ENCODE peak calls at places on chromosome 20, in four cellular contexts. L is transverse colon, W is endothelial cell of umbilical vein, A is body of pancreas. F is an unnamed sample.

GRCh38 chr20:31720486-31721407 is 1.9 kb downstream of the BCL2L1 start:
- DNase-seq in L (peak), W (peak), A (peak), F (no peak)

GRCh38 chr20:40563296-40563950 is 125.6 kb downstream of the MAFB start:
- DNase-seq in L (peak), W (peak), A (no peak), F (peak)

GRCh38 chr20:58453391-58453790 is 61.8 kb downstream of the APCDD1L start:
- DNase-seq in L (no peak), W (no peak), A (no peak), F (no peak)

GRCh38 chr20:51387125-51387865 is 155.2 kb downstream of the NFATC2 start:
- DNase-seq in L (no peak), W (peak), A (no peak), F (no peak)

GRCh38 chr20:50248104-50248631 is 57.5 kb downstream of the CEBPB start:
- DNase-seq in L (no peak), W (no peak), A (no peak), F (peak)

GRCh38 chr20:51687071-51687470 is 81.1 kb downstream of the ATP9A start:
- DNase-seq in L (no peak), W (no peak), A (no peak), F (peak)

GRCh38 chr20:19256085-19256484 is 43.6 kb downstream of the SLC24A3 start:
- DNase-seq in L (no peak), W (no peak), A (peak), F (no peak)

GRCh38 chr20:856361-856775 is 22.9 kb downstream of the FAM110A start:
- DNase-seq in L (no peak), W (no peak), A (peak), F (peak)

GRCh38 chr20:25632940-25633790 is 9.4 kb upstream of the NANP start:
- DNase-seq in L (no peak), W (peak), A (no peak), F (no peak)

GRCh38 chr20:12966468-12967085 is 42.2 kb upstream of the SPTLC3 start:
- DNase-seq in L (no peak), W (peak), A (no peak), F (peak)

GRCh38 chr20:41138527-41139226 is 1.3 kb downstream of the PLCG1 start:
- DNase-seq in L (peak), W (peak), A (peak), F (no peak)

GRCh38 chr20:63836335-63837133 is 5.5 kb upstream of the ZBTB46 start:
- DNase-seq in L (no peak), W (no peak), A (no peak), F (no peak)

GRCh38 chr20:6819599-6819998 is 52.1 kb downstream of the BMP2 start:
- DNase-seq in L (peak), W (peak), A (peak), F (no peak)

GRCh38 chr20:38109025-38109541 is 56.0 kb downstream of the TGM2 start:
- DNase-seq in L (peak), W (no peak), A (peak), F (no peak)

GRCh38 chr20:25196701-25197120 is 1.2 kb downstream of the ENTPD6 start:
- DNase-seq in L (no peak), W (no peak), A (peak), F (no peak)

GRCh38 chr20:37681384-37681977 is 12.3 kb upstream of the CTNNBL1 start:
- DNase-seq in L (no peak), W (no peak), A (no peak), F (no peak)

GRCh38 chr20:22106308-22106938 is 401.0 kb downstream of the PAX1 start:
- DNase-seq in L (no peak), W (no peak), A (no peak), F (peak)

GRCh38 chr20:57420571-57421257 is 29.5 kb downstream of the RBM38 start:
- DNase-seq in L (no peak), W (no peak), A (no peak), F (no peak)

GRCh38 chr20:49247792-49248191 is 28.6 kb downstream of the DDX27 start:
- DNase-seq in L (no peak), W (peak), A (no peak), F (no peak)

GRCh38 chr20:25341716-25342680 is 48.6 kb downstream of the ABHD12 start:
- DNase-seq in L (no peak), W (no peak), A (no peak), F (no peak)

GRCh38 chr20:63553251-63553932 is 567 bp upstream of the FNDC11 start:
- DNase-seq in L (peak), W (peak), A (peak), F (peak)

GRCh38 chr20:13770141-13770540 is 14.6 kb downstream of the ESF1 start:
- DNase-seq in L (no peak), W (no peak), A (no peak), F (no peak)

GRCh38 chr20:15065794-15066193 is 728.4 kb upstream of the FLRT3 start:
- DNase-seq in L (no peak), W (no peak), A (no peak), F (no peak)

GRCh38 chr20:63497946-63498935 is 642 bp downstream of the EEF1A2 start:
- DNase-seq in L (no peak), W (no peak), A (peak), F (peak)

GRCh38 chr20:62499758-62500236 is 24.0 kb upstream of the GATA5 start:
- DNase-seq in L (no peak), W (no peak), A (no peak), F (no peak)

GRCh38 chr20:20969701-20970100 is 136.5 kb downstream of the LINC00237 start:
- DNase-seq in L (no peak), W (no peak), A (no peak), F (no peak)

GRCh38 chr20:20977786-20978185 is 128.4 kb downstream of the LINC00237 start:
- DNase-seq in L (no peak), W (no peak), A (no peak), F (no peak)

GRCh38 chr20:20972490-20972889 is 133.7 kb downstream of the LINC00237 start:
- DNase-seq in L (no peak), W (no peak), A (no peak), F (no peak)

GRCh38 chr20:20971810-20972209 is 134.3 kb downstream of the LINC00237 start:
- DNase-seq in L (no peak), W (no peak), A (no peak), F (no peak)
- TF ChIP-seq CTCF in L (no peak), W (no peak), A (no peak), F (no peak)

GRCh38 chr20:32752458-32753250 is 9.4 kb upstream of the COMMD7 start:
- DNase-seq in L (no peak), W (no peak), A (peak), F (peak)
- H3K27ac ChIP-seq in L (no peak), W (no peak), A (no peak), F (peak)

GRCh38 chr20:8549192-8549591 is 417.1 kb downstream of the PLCB1 start:
- DNase-seq in L (no peak), W (no peak), A (no peak), F (no peak)
- TF ChIP-seq CTCF in L (no peak), W (no peak), A (no peak), F (no peak)

GRCh38 chr20:2761885-2762284 is 38.5 kb downstream of the CPXM1 start:
- DNase-seq in L (no peak), W (no peak), A (no peak), F (no peak)

GRCh38 chr20:2757969-2758368 is 42.5 kb downstream of the CPXM1 start:
- DNase-seq in L (no peak), W (no peak), A (no peak), F (no peak)

GRCh38 chr20:2760381-2761305 is 39.8 kb downstream of the CPXM1 start:
- DNase-seq in L (no peak), W (no peak), A (no peak), F (no peak)

GRCh38 chr20:2759143-2759542 is 41.3 kb downstream of the CPXM1 start:
- DNase-seq in L (no peak), W (no peak), A (no peak), F (no peak)

DNA sequence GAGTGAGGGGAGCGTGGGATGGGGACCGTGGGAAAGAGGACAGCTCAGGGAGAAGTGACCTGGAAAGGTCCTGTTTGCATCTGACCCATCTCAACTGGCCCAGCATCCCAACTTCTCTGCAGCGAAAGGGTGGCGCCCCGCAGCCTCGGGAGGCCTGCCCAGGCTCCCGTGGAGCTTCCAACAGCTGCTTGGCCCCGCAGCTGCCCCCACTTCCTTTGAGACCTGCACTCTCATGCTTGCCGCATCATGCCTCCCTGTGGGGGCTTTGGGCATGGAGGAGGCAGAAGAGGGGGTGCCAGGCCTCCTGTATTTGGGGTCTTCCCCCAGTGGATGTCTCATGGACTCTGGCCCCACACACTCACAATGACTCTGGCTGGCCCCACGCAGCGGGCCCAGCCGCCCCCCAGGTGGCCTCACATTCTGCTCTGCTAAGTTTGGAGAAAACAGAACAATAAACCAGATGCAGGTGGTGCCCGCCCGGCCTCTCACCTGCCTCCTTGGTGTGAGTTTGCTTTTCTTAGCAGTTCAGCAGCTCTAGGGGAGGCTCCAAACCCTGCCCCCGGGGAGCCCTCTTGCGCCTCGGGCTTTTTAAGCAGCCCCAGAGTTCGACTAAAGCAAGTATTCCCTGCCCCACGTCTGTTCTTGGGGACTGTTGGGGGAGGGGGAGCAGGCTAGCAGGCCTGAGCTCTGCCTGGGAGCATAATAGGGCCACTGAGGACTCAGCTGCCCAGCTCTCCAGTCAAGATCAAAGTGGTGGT is 40.6 kb downstream of the CPXM1 start:
- DNase-seq in L (no peak), W (no peak), A (no peak), F (no peak)
- H3K27ac ChIP-seq in L (no peak), W (no peak), A (no peak), F (no peak)

F was measured in brain microvascular endothelial cell.